ENCODE peak calls at places on chromosomes 12 and 14, in six cellular contexts. One of them, this sample, is unnamed.
A peak's percentile ranks its signal among the peaks of the same experiment; 100 is the strongest.

GRCh38 chr12:9378430-9378835 is 170.2 kb upstream of the PZP start:
- DNase-seq in lower leg skin: no peak
- DNase-seq in GM23338: peak; percentile 64
- DNase-seq in hepatocyte: no peak
- DNase-seq in AG10803: no peak
- DNase-seq in transverse colon: no peak
- DNase-seq in this sample: no peak

GRCh38 chr12:110079477-110080400 is 31.4 kb upstream of the C12orf76 start:
- DNase-seq in lower leg skin: no peak
- DNase-seq in GM23338: peak; percentile 28
- DNase-seq in hepatocyte: peak; percentile 13
- DNase-seq in AG10803: no peak
- DNase-seq in transverse colon: peak; percentile 63
- DNase-seq in this sample: no peak

GRCh38 chr14:81400852-81401251 is 728 bp upstream of the STON2 start:
- DNase-seq in lower leg skin: peak; percentile 96
- DNase-seq in GM23338: peak; percentile 42
- DNase-seq in hepatocyte: peak; percentile 51
- DNase-seq in AG10803: peak; percentile 100
- DNase-seq in transverse colon: peak; percentile 72
- DNase-seq in this sample: peak; percentile 96

GRCh38 chr14:24051162-24051788 is 534 bp upstream of the CARMIL3 start:
- DNase-seq in lower leg skin: peak; percentile 89
- DNase-seq in GM23338: peak; percentile 52
- DNase-seq in hepatocyte: no peak
- DNase-seq in AG10803: no peak
- DNase-seq in transverse colon: peak; percentile 52
- DNase-seq in this sample: no peak

GRCh38 chr14:68297011-68297410 is 477.4 kb downstream of the RAD51B start:
- DNase-seq in lower leg skin: no peak
- DNase-seq in GM23338: no peak
- DNase-seq in hepatocyte: no peak
- DNase-seq in AG10803: peak; percentile 69
- DNase-seq in transverse colon: no peak
- DNase-seq in this sample: no peak

GRCh38 chr12:88450130-88450529 is 130.1 kb downstream of the KITLG start:
- DNase-seq in lower leg skin: no peak
- DNase-seq in GM23338: peak; percentile 23
- DNase-seq in hepatocyte: no peak
- DNase-seq in AG10803: peak; percentile 37
- DNase-seq in transverse colon: no peak
- DNase-seq in this sample: no peak

GRCh38 chr12:107622005-107622404 is 63.6 kb upstream of the PWP1 start:
- DNase-seq in lower leg skin: no peak
- DNase-seq in GM23338: peak; percentile 78
- DNase-seq in hepatocyte: no peak
- DNase-seq in AG10803: peak; percentile 6
- DNase-seq in transverse colon: no peak
- DNase-seq in this sample: no peak

GRCh38 chr12:70040141-70040540 is 203.1 kb upstream of the CNOT2 start:
- DNase-seq in lower leg skin: no peak
- DNase-seq in GM23338: no peak
- DNase-seq in hepatocyte: peak; percentile 12
- DNase-seq in AG10803: peak; percentile 4
- DNase-seq in transverse colon: no peak
- DNase-seq in this sample: no peak

GRCh38 chr14:105146181-105146975 is 22.2 kb downstream of the JAG2 start:
- DNase-seq in lower leg skin: peak; percentile 81
- DNase-seq in GM23338: no peak
- DNase-seq in hepatocyte: no peak
- DNase-seq in AG10803: no peak
- DNase-seq in transverse colon: no peak
- DNase-seq in this sample: no peak

GRCh38 chr14:51846631-51847488 is 13.6 kb upstream of the GNG2 start:
- DNase-seq in lower leg skin: peak; percentile 86
- DNase-seq in GM23338: peak; percentile 93
- DNase-seq in hepatocyte: peak; percentile 28
- DNase-seq in AG10803: peak; percentile 54
- DNase-seq in transverse colon: peak; percentile 67
- DNase-seq in this sample: no peak

GRCh38 chr14:49934638-49935037 is 41.8 kb downstream of the ARF6 start:
- DNase-seq in lower leg skin: no peak
- DNase-seq in GM23338: no peak
- DNase-seq in hepatocyte: no peak
- DNase-seq in AG10803: no peak
- DNase-seq in transverse colon: no peak
- DNase-seq in this sample: no peak

GRCh38 chr12:75545636-75546035 is 34.2 kb upstream of the KRR1 start:
- DNase-seq in lower leg skin: no peak
- DNase-seq in GM23338: no peak
- DNase-seq in hepatocyte: no peak
- DNase-seq in AG10803: no peak
- DNase-seq in transverse colon: no peak
- DNase-seq in this sample: no peak

GRCh38 chr12:40947812-40948211 is 240.3 kb upstream of the PDZRN4 start:
- DNase-seq in lower leg skin: no peak
- DNase-seq in GM23338: no peak
- DNase-seq in hepatocyte: no peak
- DNase-seq in AG10803: no peak
- DNase-seq in transverse colon: no peak
- DNase-seq in this sample: no peak

GRCh38 chr12:123396954-123397353 is 13.0 kb downstream of the KMT5A start:
- DNase-seq in lower leg skin: no peak
- DNase-seq in GM23338: no peak
- DNase-seq in hepatocyte: no peak
- DNase-seq in AG10803: no peak
- DNase-seq in transverse colon: peak; percentile 25
- DNase-seq in this sample: no peak

GRCh38 chr12:92827836-92828431 is 101.2 kb downstream of the EEA1 start:
- DNase-seq in lower leg skin: no peak
- DNase-seq in GM23338: peak; percentile 54
- DNase-seq in hepatocyte: peak; percentile 43
- DNase-seq in AG10803: peak; percentile 40
- DNase-seq in transverse colon: peak; percentile 39
- DNase-seq in this sample: peak; percentile 45

GRCh38 chr12:52032797-52033505 is 18.3 kb upstream of the NR4A1 start:
- DNase-seq in lower leg skin: peak; percentile 99
- DNase-seq in GM23338: peak; percentile 98
- DNase-seq in hepatocyte: peak; percentile 98
- DNase-seq in AG10803: peak; percentile 96
- DNase-seq in transverse colon: peak; percentile 98
- DNase-seq in this sample: peak; percentile 85

GRCh38 chr12:92000587-92000986 is 145.1 kb downstream of the BTG1 start:
- DNase-seq in lower leg skin: no peak
- DNase-seq in GM23338: no peak
- DNase-seq in hepatocyte: no peak
- DNase-seq in AG10803: no peak
- DNase-seq in transverse colon: no peak
- DNase-seq in this sample: no peak

GRCh38 chr12:109549613-109550309 is 23.5 kb downstream of the MMAB start:
- DNase-seq in lower leg skin: no peak
- DNase-seq in GM23338: no peak
- DNase-seq in hepatocyte: no peak
- DNase-seq in AG10803: no peak
- DNase-seq in transverse colon: no peak
- DNase-seq in this sample: no peak

GRCh38 chr12:76085159-76085868 is 829 bp upstream of the NAP1L1 start:
- DNase-seq in lower leg skin: no peak
- DNase-seq in GM23338: no peak
- DNase-seq in hepatocyte: peak; percentile 31
- DNase-seq in AG10803: no peak
- DNase-seq in transverse colon: no peak
- DNase-seq in this sample: no peak

GRCh38 chr12:96698521-96698920 is 208.5 kb upstream of the NEDD1 start:
- DNase-seq in lower leg skin: no peak
- DNase-seq in GM23338: peak; percentile 6
- DNase-seq in hepatocyte: no peak
- DNase-seq in AG10803: peak; percentile 4
- DNase-seq in transverse colon: no peak
- DNase-seq in this sample: no peak

GRCh38 chr12:133129368-133130037 is 571 bp downstream of the ZNF891 start:
- DNase-seq in lower leg skin: no peak
- DNase-seq in GM23338: peak; percentile 37
- DNase-seq in hepatocyte: no peak
- DNase-seq in AG10803: peak; percentile 14
- DNase-seq in transverse colon: no peak
- DNase-seq in this sample: peak; percentile 8

GRCh38 chr14:95291859-95292542 is 27.7 kb downstream of the CLMN start:
- DNase-seq in lower leg skin: peak; percentile 89
- DNase-seq in GM23338: no peak
- DNase-seq in hepatocyte: no peak
- DNase-seq in AG10803: peak; percentile 30
- DNase-seq in transverse colon: peak; percentile 68
- DNase-seq in this sample: peak; percentile 89

GRCh38 chr12:79083181-79083580 is 218.6 kb downstream of the SYT1 start:
- DNase-seq in lower leg skin: no peak
- DNase-seq in GM23338: peak; percentile 50
- DNase-seq in hepatocyte: no peak
- DNase-seq in AG10803: no peak
- DNase-seq in transverse colon: no peak
- DNase-seq in this sample: no peak

GRCh38 chr14:22472935-22473854 is 115.8 kb downstream of the DAD1 start:
- DNase-seq in lower leg skin: no peak
- DNase-seq in GM23338: peak; percentile 82
- DNase-seq in hepatocyte: peak; percentile 53
- DNase-seq in AG10803: peak; percentile 33
- DNase-seq in transverse colon: peak; percentile 56
- DNase-seq in this sample: peak; percentile 26

GRCh38 chr14:105844047-105844630 is 317.8 kb downstream of the TMEM121 start:
- DNase-seq in lower leg skin: peak; percentile 78
- DNase-seq in GM23338: no peak
- DNase-seq in hepatocyte: no peak
- DNase-seq in AG10803: no peak
- DNase-seq in transverse colon: no peak
- DNase-seq in this sample: no peak

GRCh38 chr12:112892821-112893220 is 13.9 kb upstream of the OAS1 start:
- DNase-seq in lower leg skin: no peak
- DNase-seq in GM23338: no peak
- DNase-seq in hepatocyte: no peak
- DNase-seq in AG10803: no peak
- DNase-seq in transverse colon: no peak
- DNase-seq in this sample: no peak

GRCh38 chr12:65415826-65416225 is 137.3 kb downstream of the MSRB3 start:
- DNase-seq in lower leg skin: no peak
- DNase-seq in GM23338: no peak
- DNase-seq in hepatocyte: peak; percentile 22
- DNase-seq in AG10803: no peak
- DNase-seq in transverse colon: no peak
- DNase-seq in this sample: no peak

GRCh38 chr12:123089631-123090353 is 61.1 kb downstream of the PITPNM2 start:
- DNase-seq in lower leg skin: no peak
- DNase-seq in GM23338: no peak
- DNase-seq in hepatocyte: peak; percentile 55
- DNase-seq in AG10803: peak; percentile 96
- DNase-seq in transverse colon: no peak
- DNase-seq in this sample: no peak

GRCh38 chr12:7130537-7130790 is 293 bp downstream of the CLSTN3 start:
- DNase-seq in lower leg skin: no peak
- DNase-seq in GM23338: peak; percentile 43
- DNase-seq in hepatocyte: no peak
- DNase-seq in AG10803: no peak
- DNase-seq in transverse colon: no peak
- DNase-seq in this sample: no peak
- H3K4me3 ChIP-seq in lower leg skin: peak overlapping the region; percentile 35
- H3K4me3 ChIP-seq in GM23338: peak overlapping the region; percentile 97
- H3K4me3 ChIP-seq in hepatocyte: peak overlapping the region; percentile 50
- H3K4me3 ChIP-seq in AG10803: peak overlapping the region; percentile 59
- H3K4me3 ChIP-seq in transverse colon: peak overlapping the region; percentile 60
- H3K4me3 ChIP-seq in this sample: peak overlapping the region; percentile 90

DNA sequence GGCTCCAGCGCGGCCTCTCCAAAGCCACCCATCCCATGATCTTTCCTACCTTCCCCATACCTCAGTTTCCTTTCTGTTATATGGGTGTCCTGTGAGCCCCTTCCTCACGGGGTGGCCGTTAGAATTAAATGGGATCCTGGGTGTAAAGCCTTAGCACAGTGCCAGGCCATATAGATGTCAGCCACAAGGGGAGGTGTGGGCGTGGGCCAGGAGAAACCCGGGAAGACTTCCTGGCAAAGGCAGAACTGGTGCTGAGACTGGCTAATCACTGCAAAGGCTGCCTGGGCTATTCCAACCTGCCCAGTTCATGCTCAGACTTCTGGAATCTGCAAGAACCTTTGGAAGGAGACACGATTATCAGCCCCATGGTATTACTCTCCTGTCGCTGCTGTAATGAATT is 11.0 kb upstream of the NCOR2 start:
- DNase-seq in lower leg skin: no peak
- DNase-seq in GM23338: no peak
- DNase-seq in hepatocyte: no peak
- DNase-seq in AG10803: no peak
- DNase-seq in transverse colon: no peak
- DNase-seq in this sample: no peak
- TF ChIP-seq CTCF in lower leg skin: no peak
- TF ChIP-seq CTCF in GM23338: peak; percentile 37
- TF ChIP-seq CTCF in hepatocyte: no peak
- TF ChIP-seq CTCF in AG10803: no peak
- TF ChIP-seq CTCF in transverse colon: no peak
- TF ChIP-seq CTCF in this sample: no peak

GRCh38 chr12:57539134-57539768 is 7.7 kb downstream of the DCTN2 start:
- DNase-seq in lower leg skin: peak; percentile 20
- DNase-seq in GM23338: no peak
- DNase-seq in hepatocyte: no peak
- DNase-seq in AG10803: no peak
- DNase-seq in transverse colon: no peak
- DNase-seq in this sample: no peak
- H3K4me3 ChIP-seq in lower leg skin: no peak overlapping the region
- H3K4me3 ChIP-seq in GM23338: no peak overlapping the region
- H3K4me3 ChIP-seq in hepatocyte: no peak overlapping the region
- H3K4me3 ChIP-seq in AG10803: no peak overlapping the region
- H3K4me3 ChIP-seq in transverse colon: no peak overlapping the region
- H3K4me3 ChIP-seq in this sample: no peak overlapping the region

DNA sequence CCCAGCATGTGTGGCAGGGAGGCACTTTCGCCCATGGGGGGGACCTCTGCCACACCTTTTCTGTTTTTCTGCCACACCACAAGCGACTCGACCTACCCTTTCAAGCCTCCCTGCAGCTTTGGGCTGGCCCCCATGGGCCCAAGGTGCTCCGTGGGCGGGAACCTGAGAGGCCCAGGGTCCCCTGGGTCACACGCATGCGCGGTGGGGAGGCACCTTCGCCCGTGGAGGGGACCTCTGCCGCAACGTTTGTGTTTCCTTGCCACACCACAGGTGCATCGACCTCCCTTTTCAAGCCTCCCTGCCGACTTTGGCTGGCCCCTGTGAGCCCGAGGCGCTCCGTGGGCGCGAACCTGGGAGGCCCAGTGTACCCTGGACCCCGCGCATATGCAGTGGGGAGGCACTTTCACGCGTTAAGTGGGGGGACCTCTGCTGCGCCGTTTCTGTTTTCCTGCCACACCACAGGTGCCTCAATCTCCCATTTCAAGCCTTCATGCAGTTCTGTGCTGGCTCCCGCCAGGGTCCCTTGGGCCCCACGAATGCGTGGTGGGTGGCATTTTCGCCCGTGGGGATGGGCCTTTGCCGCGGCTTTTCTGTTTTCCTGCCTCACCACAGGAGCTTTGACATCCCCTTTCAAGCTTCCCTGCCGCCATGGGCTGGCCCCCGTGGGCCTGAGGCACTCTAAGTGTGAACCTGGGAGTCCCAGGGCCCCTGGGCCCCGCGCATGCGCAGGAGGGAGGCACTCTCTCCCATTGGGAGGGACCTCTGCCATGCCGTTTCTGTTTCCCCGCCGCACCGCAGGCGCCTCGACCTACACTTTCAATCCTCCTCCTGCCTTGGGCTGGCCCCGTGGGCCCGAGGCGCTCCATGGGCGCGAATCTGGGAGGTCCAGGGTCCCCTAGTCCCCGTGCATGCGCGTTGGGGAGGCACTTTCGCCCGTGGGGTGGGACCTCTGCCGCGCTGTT is 332.2 kb downstream of the ALG10 start:
- DNase-seq in lower leg skin: no peak
- DNase-seq in GM23338: no peak
- DNase-seq in hepatocyte: no peak
- DNase-seq in AG10803: no peak
- DNase-seq in transverse colon: no peak
- DNase-seq in this sample: no peak
- TF ChIP-seq CTCF in lower leg skin: no peak
- TF ChIP-seq CTCF in GM23338: no peak
- TF ChIP-seq CTCF in hepatocyte: no peak
- TF ChIP-seq CTCF in AG10803: no peak
- TF ChIP-seq CTCF in transverse colon: no peak
- TF ChIP-seq CTCF in this sample: no peak

This sample was measured in LNCaP clone FGC.